ENCODE peak calls at places on chromosomes 5 and 9, in ten cellular contexts. F is effector memory CD4-positive, alpha-beta T cell; S is CD8-positive, alpha-beta memory T cell; E is A549; R is OCI-LY7; T is right atrium auricular region; G is lower leg skin; I is neural progenitor cell; Y is cardiac fibroblast; J is lung. U is an unnamed sample.

GRCh38 chr5:59128646-59129290 is 545.9 kb downstream of the RAB3C start:
- DNase-seq in R (no peak), J (no peak), F (no peak), Y (peak), E (no peak), T (no peak), S (no peak), I (no peak), G (no peak), U (no peak)

GRCh38 chr5:125189451-125190051 is 443.1 kb upstream of the ZNF608 start:
- DNase-seq in E (no peak), G (no peak), Y (no peak), I (no peak), J (no peak), F (no peak), T (no peak), S (no peak), R (no peak), U (no peak)

GRCh38 chr5:136225796-136226195 is 32.8 kb upstream of the SMIM32 start:
- DNase-seq in T (no peak), J (no peak), R (no peak), Y (no peak), S (no peak), G (no peak), F (no peak), I (no peak), E (no peak), U (no peak)

GRCh38 chr5:1506242-1507015 is 17.3 kb downstream of the LPCAT1 start:
- DNase-seq in Y (no peak), J (no peak), I (no peak), G (no peak), R (no peak), T (no peak), F (no peak), S (no peak), E (no peak), U (no peak)

GRCh38 chr5:107501965-107502691 is 168.6 kb downstream of the EFNA5 start:
- DNase-seq in Y (peak), F (no peak), S (no peak), T (no peak), I (no peak), E (no peak), G (no peak), R (no peak), J (no peak), U (no peak)

GRCh38 chr5:135435467-135436330 is 11.4 kb downstream of the DCANP1 start:
- DNase-seq in R (no peak), E (no peak), Y (no peak), S (no peak), T (no peak), J (no peak), G (peak), F (no peak), I (no peak), U (no peak)

GRCh38 chr5:50807661-50808060 is 141.2 kb downstream of the PARP8 start:
- DNase-seq in E (no peak), S (no peak), R (no peak), J (no peak), I (no peak), Y (peak), G (no peak), F (no peak), T (no peak), U (no peak)

GRCh38 chr5:36607838-36608783 is 1.7 kb downstream of the SLC1A3 start:
- DNase-seq in T (no peak), E (no peak), Y (no peak), I (no peak), F (no peak), R (no peak), J (no peak), S (no peak), G (no peak), U (peak)

GRCh38 chr9:95270790-95271189 is 46.7 kb downstream of the FANCC start:
- DNase-seq in T (no peak), E (no peak), R (no peak), S (no peak), Y (no peak), G (no peak), F (no peak), J (no peak), I (no peak), U (no peak)

DNA sequence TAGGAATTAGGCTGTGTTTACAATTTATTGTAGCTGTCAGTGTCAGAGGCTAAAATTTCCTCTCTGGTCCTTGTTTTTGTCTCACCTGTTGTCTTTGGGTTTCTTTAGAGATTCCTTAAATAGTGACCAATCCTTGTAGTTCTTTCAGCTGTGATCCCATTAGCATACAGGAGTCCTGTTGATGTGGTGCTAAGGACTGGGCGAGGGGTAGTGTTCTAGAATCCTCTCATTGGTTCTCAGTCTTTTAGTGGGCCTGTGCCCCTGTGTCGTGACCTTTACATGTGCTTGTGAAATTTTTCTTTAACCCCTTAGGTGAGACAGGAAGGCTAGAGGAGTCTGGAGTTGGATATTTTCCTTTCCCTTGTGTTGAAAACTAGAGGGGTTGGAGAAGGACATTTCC is 51.2 kb downstream of the ZNF618 start:
- DNase-seq in I (no peak), E (no peak), F (no peak), Y (no peak), S (no peak), R (no peak), T (no peak), J (no peak), G (no peak), U (no peak)
- H3K4me3 ChIP-seq in I (no peak), E (no peak), F (no peak), Y (no peak), S (no peak), R (no peak), T (no peak), J (no peak), G (no peak), U (no peak)

DNA sequence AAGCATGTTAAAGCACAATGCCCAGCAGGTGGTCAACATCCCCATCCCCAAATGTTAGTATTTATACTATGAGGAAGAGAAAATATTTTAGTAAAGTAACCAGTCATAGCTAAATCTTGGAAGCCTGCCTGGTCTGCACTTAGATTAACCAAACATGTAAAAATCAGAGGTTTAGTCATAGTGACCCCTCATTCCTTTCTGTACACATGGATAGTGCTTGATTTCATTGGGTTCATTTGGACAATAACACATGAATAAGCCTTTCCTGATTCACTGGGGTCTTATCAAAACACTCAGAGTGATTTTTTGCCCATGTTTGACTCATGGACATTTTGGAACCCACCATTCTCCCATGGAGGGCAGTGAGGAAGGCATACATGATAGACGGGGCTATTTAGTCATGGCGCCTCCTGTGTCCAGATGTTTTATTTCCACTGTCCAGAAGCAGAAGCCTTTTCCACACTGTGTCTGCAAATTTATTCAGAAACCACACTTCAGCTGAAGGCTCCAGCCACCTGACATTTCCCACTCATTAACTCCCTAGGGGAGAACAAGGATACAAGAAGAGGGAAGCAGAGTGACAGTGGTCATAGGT is 32.5 kb downstream of the OR1J1 start:
- DNase-seq in Y (peak), G (no peak), S (no peak), J (no peak), T (no peak), F (no peak), E (no peak), I (no peak), R (no peak), U (peak)
- H3K4me3 ChIP-seq in Y (no peak), G (no peak), S (no peak), J (no peak), T (no peak), F (no peak), E (no peak), I (no peak), R (no peak), U (no peak)

GRCh38 chr5:160311491-160312138 is 749 bp downstream of the CCNJL start:
- DNase-seq in T (no peak), S (no peak), J (peak), F (no peak), Y (peak), R (no peak), E (no peak), I (no peak), G (no peak), U (no peak)
- H3K4me3 ChIP-seq in T (peak), S (no peak), J (peak), F (no peak), Y (peak), R (no peak), E (peak), I (peak), G (peak), U (peak)

DNA sequence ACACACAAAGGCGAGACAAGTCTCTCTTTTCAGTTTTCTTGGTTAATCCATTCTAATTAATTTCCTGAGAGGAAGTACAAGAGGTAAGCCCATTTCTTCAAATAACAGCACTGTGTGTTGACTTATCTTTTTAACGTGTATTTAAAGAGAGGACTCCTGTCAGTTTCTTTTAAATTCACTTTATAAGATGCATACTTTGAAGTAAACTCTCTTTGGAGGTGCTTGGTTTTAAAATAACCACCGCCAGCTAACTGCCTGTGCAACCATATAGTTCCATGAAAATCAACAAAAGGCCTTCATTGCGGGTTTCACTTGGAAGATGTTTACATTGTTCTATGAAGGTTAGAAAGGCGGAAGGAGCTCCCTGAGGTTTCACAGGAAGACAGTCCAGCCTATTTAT is 13.1 kb upstream of the SERINC5 start:
- DNase-seq in T (no peak), R (no peak), J (no peak), F (no peak), Y (no peak), G (no peak), S (peak), E (no peak), I (peak), U (no peak)
- H3K4me3 ChIP-seq in T (no peak), R (no peak), J (no peak), F (no peak), Y (no peak), G (no peak), S (peak), E (no peak), I (no peak), U (no peak)

GRCh38 chr5:76325326-76325725 is 77.8 kb upstream of the IQGAP2 start:
- DNase-seq in T (no peak), G (no peak), R (no peak), E (no peak), F (no peak), I (no peak), S (no peak), Y (no peak), J (no peak), U (no peak)
- H3K4me3 ChIP-seq in T (no peak), G (no peak), R (no peak), E (no peak), F (no peak), I (peak), S (peak), Y (no peak), J (no peak), U (no peak)

GRCh38 chr5:65483474-65484346 is 2.0 kb upstream of the ADAMTS6 start:
- DNase-seq in S (peak), T (no peak), J (no peak), Y (peak), E (no peak), I (peak), R (peak), F (no peak), G (no peak), U (peak)
- H3K4me3 ChIP-seq in S (peak), T (peak), J (no peak), Y (peak), E (peak), I (peak), R (peak), F (peak), G (no peak), U (peak)